ENCODE peak calls at places on chromosomes 5 and 9, in four cellular contexts. W, N, T and U are unnamed samples.

GRCh38 chr5:81802625-81803024 is 51.7 kb upstream of the SSBP2 start:
- DNase-seq in W (no peak), N (no peak), T (no peak), U (no peak)

GRCh38 chr5:16461782-16462181 is 3.8 kb downstream of the ZNF622 start:
- DNase-seq in W (no peak), N (no peak), T (peak; percentile 20), U (no peak)

GRCh38 chr5:51881901-51882300 is 498.7 kb downstream of the ISL1 start:
- DNase-seq in W (no peak), N (no peak), T (no peak), U (no peak)

GRCh38 chr9:85045271-85045670 is 375.7 kb downstream of the NTRK2 start:
- DNase-seq in W (no peak), N (no peak), T (no peak), U (no peak)

GRCh38 chr5:126499278-126499677 is 76.1 kb downstream of the GRAMD2B start:
- DNase-seq in W (no peak), N (no peak), T (no peak), U (no peak)

GRCh38 chr5:178123987-178124925 is 6.6 kb upstream of the RMND5B start:
- DNase-seq in W (no peak), N (no peak), T (no peak), U (no peak)

GRCh38 chr5:136802382-136802781 is 437.0 kb upstream of the TRPC7 start:
- DNase-seq in W (no peak), N (no peak), T (peak; percentile 14), U (no peak)

GRCh38 chr5:100165309-100165708 is 369.9 kb upstream of the FAM174A start:
- DNase-seq in W (no peak), N (peak; percentile 58), T (no peak), U (no peak)

DNA sequence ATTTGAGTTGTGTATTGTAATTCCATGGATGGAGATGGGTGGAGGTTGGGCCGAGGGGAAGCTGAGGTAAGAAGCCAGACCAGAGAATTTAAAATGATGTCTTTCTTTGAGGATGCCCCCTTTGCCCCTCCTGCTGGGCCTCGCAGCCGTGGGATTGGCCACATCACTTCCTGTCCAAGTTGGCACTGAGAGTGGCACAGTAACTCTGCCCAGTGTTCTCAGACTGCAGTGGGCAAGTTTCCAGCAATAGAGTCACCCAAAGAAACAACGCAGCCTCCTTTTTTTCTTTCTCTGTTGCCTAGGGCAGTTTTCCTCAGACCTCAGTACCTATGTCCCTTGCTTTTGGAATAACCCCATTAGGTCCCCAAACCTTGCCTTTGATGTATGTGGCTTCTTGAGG is 306.6 kb upstream of the DMRT1 start:
- DNase-seq in W (no peak), N (no peak), T (peak; percentile 69), U (no peak)
- H3K4me1 ChIP-seq in W (no peaks in the 10 kb centered on the region), N (peaks cover 31% of the 10 kb centered on the region), T (peaks cover 52% of the 10 kb centered on the region), U (no peaks in the 10 kb centered on the region)

GRCh38 chr5:1516615-1517601 is 6.9 kb downstream of the LPCAT1 start:
- DNase-seq in W (no peak), N (no peak), T (peak; percentile 5), U (peak; percentile 1)

GRCh38 chr5:1515311-1515920 is 8.3 kb downstream of the LPCAT1 start:
- DNase-seq in W (no peak), N (no peak), T (no peak), U (peak; percentile 14)

GRCh38 chr5:1517838-1518237 is 5.9 kb downstream of the LPCAT1 start:
- DNase-seq in W (no peak), N (no peak), T (no peak), U (peak; percentile 2)

GRCh38 chr5:1514027-1514818 is 9.5 kb downstream of the LPCAT1 start:
- DNase-seq in W (no peak), N (no peak), T (no peak), U (peak; percentile 2)

DNA sequence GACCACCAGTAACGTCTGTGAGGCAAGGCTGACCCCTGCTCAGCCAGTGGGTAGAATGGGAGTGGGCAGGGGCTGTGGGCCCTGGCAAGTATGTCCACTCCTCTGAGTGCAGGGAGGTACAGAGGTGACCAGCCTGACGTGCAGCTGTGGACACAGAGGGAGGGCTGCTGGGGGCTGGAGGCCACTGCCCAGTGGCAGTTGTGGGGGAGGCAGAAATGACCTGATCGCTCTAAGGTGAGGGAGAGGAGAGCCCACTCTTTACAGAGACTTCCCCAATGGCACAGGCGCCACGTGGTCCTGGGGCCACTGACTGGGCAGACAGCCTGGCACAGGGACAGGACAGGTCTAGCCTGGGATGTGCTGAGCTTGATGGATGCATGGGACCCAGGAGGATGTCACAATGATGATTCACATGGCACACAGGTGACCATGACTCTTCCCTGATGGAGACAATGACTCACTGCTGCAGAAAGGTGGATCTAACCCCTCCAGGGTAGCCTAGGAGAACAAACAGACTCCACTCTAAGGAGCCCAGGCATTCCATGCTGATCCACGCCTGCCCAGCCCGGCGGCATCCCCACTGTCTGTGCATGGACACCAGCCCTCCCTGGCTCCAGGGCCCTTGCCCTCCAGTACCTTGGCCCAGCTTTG is 7.7 kb downstream of the LPCAT1 start:
- DNase-seq in W (no peak), N (no peak), T (peak; percentile 89), U (peak; percentile 4)
- H2AFZ ChIP-seq in W (no peak overlapping the region), N (no peak overlapping the region), T (no peak overlapping the region), U (no peak overlapping the region)

GRCh38 chr5:55172937-55173695 is at the start of gene CDC20B:
- DNase-seq in W (peak; percentile 91), N (peak; percentile 87), T (peak; percentile 77), U (peak; percentile 52)
- H3K9ac ChIP-seq in W (peak within 1 kb of the TSS; percentile 89), N (peak within 1 kb of the TSS; percentile 67), T (no peak within 1 kb of the TSS), U (peak within 1 kb of the TSS; percentile 13)

GRCh38 chr9:32698706-32699277 is 63.3 kb upstream of the TAF1L start:
- DNase-seq in W (no peak), N (no peak), T (peak; percentile 77), U (no peak)
- H3K4me1 ChIP-seq in W (no peaks in the 10 kb centered on the region), N (no peaks in the 10 kb centered on the region), T (no peaks in the 10 kb centered on the region), U (no peaks in the 10 kb centered on the region)

GRCh38 chr5:168916266-168916665 is 337.1 kb upstream of the PANK3 start:
- DNase-seq in W (no peak), N (no peak), T (no peak), U (no peak)
- H2AFZ ChIP-seq in W (no peak overlapping the region), N (no peak overlapping the region), T (no peak overlapping the region), U (no peak overlapping the region)

DNA sequence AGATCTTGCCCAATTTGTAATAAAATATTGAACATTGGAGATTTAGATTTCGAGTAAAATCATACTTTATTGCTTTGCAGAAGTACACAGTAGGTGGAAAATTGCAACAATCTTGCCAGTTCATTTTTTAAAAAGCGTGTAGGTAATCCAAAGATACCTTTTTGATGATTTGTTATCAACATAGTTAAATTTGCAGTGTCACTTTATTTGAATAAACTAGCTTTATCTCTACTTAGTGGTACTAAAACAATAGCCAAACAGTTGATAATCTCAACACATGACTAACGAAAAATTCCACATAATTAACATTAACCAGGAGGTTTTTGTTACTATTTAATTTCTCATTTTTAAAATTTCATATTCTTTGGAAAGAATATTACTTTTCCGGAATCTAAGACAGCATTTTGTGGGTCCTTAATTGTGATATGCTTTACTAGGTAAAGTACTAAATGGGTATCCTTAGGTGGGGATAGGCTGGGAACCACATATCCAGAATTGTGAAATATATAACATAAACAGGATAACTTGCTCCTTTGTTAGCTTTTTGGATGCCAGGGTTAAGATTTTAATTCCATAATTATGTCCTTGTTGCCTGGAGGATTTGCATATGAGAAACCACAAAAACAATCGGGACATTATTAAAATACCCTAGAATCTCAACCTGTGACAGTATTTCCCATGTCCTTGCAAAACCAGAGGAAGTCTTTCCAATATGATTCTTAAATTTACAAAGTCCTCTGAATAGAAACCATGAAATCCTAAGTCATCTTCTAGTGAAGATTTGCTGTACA is 2.4 kb upstream of the CHD1 start:
- DNase-seq in W (no peak), N (no peak), T (no peak), U (no peak)
- H3K9ac ChIP-seq in W (no peak overlapping the region), N (no peak overlapping the region), T (no peak overlapping the region), U (no peak overlapping the region)